ENCODE peak calls at places on chromosomes 4 and X, in four cellular contexts. S is transverse colon, Z is MM.1S, R is psoas muscle. F is an unnamed sample. For H3K27me3, the result is how much of the 10 kb centered on the place peaks cover.

GRCh38 chrX:153609917-153610833 is 11.2 kb upstream of the CCNQ start:
- DNase-seq in R (peak), Z (no peak), S (peak), F (peak)

GRCh38 chrX:152988536-152989291 is 5.2 kb downstream of the PNMA5 start:
- DNase-seq in Z (no peak), R (no peak), S (no peak), F (no peak)

GRCh38 chr4:53646792-53647191 is 55.5 kb upstream of the LNX1 start:
- DNase-seq in S (peak), Z (no peak), R (no peak), F (peak)

GRCh38 chr4:105088110-105088879 is 58.4 kb upstream of the TET2 start:
- DNase-seq in Z (no peak), S (no peak), R (no peak), F (peak)

GRCh38 chr4:44150091-44150576 is 298.5 kb downstream of the KCTD8 start:
- DNase-seq in Z (no peak), S (no peak), R (no peak), F (no peak)

GRCh38 chr4:133129237-133129636 is 19.9 kb upstream of the PCDH10 start:
- DNase-seq in R (no peak), Z (no peak), S (no peak), F (no peak)

GRCh38 chrX:68146054-68146453 is 287.2 kb downstream of the OPHN1 start:
- DNase-seq in S (no peak), R (no peak), Z (peak), F (peak)

GRCh38 chrX:122703762-122704161 is 480.3 kb upstream of the GRIA3 start:
- DNase-seq in Z (no peak), S (no peak), R (no peak), F (no peak)

GRCh38 chr4:174324725-174325124 is 41.0 kb downstream of the CEP44 start:
- DNase-seq in S (no peak), R (no peak), Z (no peak), F (no peak)

GRCh38 chr4:150261571-150261970 is 183.3 kb downstream of the DCLK2 start:
- DNase-seq in R (no peak), S (no peak), Z (no peak), F (no peak)

GRCh38 chr4:20603671-20604313 is 96.5 kb upstream of the PACRGL start:
- DNase-seq in R (no peak), S (no peak), Z (no peak), F (no peak)

GRCh38 chr4:76984127-76984526 is 34.6 kb downstream of the SEPTIN11 start:
- DNase-seq in R (no peak), Z (peak), S (no peak), F (no peak)

GRCh38 chr4:128461300-128462103 is 173.9 kb upstream of the PGRMC2 start:
- DNase-seq in Z (no peak), S (no peak), R (no peak), F (peak)

GRCh38 chr4:95672811-95673210 is 124.0 kb upstream of the UNC5C start:
- DNase-seq in S (no peak), R (no peak), Z (no peak), F (no peak)

GRCh38 chrX:12011075-12011474 is 127.2 kb upstream of the FRMPD4 start:
- DNase-seq in Z (no peak), R (no peak), S (no peak), F (no peak)

GRCh38 chr4:5973033-5973432 is 45.2 kb downstream of the C4orf50 start:
- DNase-seq in R (no peak), S (no peak), Z (no peak), F (no peak)

GRCh38 chr4:5976431-5976830 is 41.8 kb downstream of the C4orf50 start:
- DNase-seq in S (no peak), R (no peak), Z (no peak), F (no peak)

GRCh38 chr4:5973486-5974220 is 44.6 kb downstream of the C4orf50 start:
- DNase-seq in S (no peak), Z (no peak), R (no peak), F (no peak)

GRCh38 chr4:5972571-5972970 is 45.7 kb downstream of the C4orf50 start:
- DNase-seq in R (no peak), S (no peak), Z (no peak), F (no peak)

GRCh38 chr4:5974321-5974720 is 43.9 kb downstream of the C4orf50 start:
- DNase-seq in S (no peak), Z (no peak), R (no peak), F (no peak)
- H3K27me3 ChIP-seq in S (under half), Z (under half), R (under half), F (under half)

GRCh38 chrX:130028196-130028595 is 45.8 kb downstream of the BCORL1 start:
- DNase-seq in R (peak), S (peak), Z (peak), F (peak)

GRCh38 chrX:130024127-130024526 is 41.7 kb downstream of the BCORL1 start:
- DNase-seq in Z (peak), R (peak), S (peak), F (peak)

GRCh38 chrX:130027569-130027968 is 45.1 kb downstream of the BCORL1 start:
- DNase-seq in S (no peak), Z (no peak), R (no peak), F (no peak)

GRCh38 chrX:130020661-130021324 is 38.4 kb downstream of the BCORL1 start:
- DNase-seq in S (no peak), R (no peak), Z (no peak), F (no peak)

GRCh38 chrX:130025256-130025655 is 42.8 kb downstream of the BCORL1 start:
- DNase-seq in Z (no peak), S (no peak), R (no peak), F (no peak)
- H3K27me3 ChIP-seq in Z (under half), S (under half), R (under half), F (under half)

DNA sequence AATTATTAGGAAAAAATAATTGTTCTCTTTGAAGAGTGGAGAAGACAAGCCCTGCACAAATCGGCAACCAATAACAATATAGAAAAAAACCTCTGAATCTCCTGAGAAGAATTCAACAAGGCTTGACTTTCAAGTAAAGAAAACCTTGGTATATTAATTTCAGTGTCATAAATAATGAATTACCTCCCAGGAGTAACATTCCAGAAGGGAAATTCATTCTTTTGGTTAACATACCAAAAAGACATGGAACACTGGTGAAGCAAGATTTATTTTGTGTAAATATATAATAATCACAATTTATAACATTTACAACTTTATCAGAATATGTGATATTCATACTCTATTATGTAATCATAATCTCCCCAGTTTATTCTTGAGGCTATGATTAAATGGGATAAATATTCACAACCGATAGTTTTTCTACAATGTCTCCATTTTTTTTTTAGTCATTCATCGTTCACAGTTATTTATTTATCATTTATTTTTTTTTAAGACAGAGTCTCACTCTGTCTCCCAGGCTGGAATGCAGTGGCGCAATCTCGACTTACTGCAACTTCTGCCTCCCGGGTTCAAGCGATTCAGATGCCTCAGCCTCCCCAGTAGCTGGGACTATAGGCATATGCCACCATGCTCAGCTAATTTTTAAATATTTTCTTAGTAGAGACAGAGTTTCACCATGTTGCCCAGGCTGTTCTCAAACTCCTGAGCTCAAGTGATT is 53.0 kb upstream of the RPS6KA6 start:
- DNase-seq in S (no peak), Z (no peak), R (no peak), F (no peak)
- H3K27me3 ChIP-seq in S (under half), Z (under half), R (under half), F (under half)

DNA sequence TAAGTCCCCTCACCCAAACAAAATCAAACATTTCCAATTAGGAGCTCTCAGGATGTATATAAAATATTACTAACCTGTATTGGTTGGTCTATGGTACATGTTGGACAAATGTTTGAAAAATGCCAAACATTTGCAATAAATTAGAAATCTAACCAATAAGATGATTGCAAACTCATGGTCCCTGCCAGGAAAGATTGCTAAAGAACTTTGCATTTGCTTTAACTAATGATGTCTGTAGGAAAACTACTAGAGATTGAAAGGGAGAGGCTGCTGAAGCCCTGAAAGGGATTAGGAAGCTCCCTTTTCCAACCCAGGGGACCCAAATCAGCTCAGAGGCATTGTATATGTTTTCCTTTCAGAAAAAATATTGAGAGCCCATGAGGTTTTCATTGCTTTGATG is 1.7 kb downstream of the SFRP2 start:
- DNase-seq in S (no peak), R (no peak), Z (no peak), F (no peak)
- H3K27me3 ChIP-seq in S (half or more), R (under half), Z (under half), F (under half)

GRCh38 chr4:41880022-41880837 is 55.0 kb upstream of the TMEM33 start:
- DNase-seq in Z (no peak), S (no peak), R (no peak), F (no peak)
- H3K27me3 ChIP-seq in Z (under half), S (half or more), R (under half), F (half or more)

GRCh38 chrX:151448509-151448908 is 51.5 kb downstream of the VMA21 start:
- DNase-seq in S (no peak), Z (no peak), R (no peak), F (no peak)
- H3K27me3 ChIP-seq in S (under half), Z (under half), R (under half), F (under half)

DNA sequence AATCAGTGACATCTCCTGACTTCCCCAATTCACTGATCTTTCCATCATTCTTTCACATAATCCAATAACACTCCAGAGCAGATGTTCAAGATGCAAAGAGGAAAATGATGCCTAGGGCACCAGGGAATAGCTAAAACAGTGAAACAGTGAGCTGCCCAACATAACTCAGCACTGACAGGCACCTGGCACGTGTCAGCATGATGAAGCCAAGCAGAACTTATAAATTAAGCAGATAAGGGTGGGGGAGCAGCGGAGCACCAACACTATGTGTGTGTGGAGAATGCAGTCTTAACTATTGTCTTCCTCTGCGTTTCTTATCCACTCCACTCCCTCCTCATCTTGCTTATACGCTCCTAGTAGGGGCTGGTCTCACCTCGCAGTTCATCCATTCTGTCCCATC is 89.4 kb downstream of the AMMECR1 start:
- DNase-seq in S (no peak), Z (no peak), R (no peak), F (no peak)
- H3K27me3 ChIP-seq in S (under half), Z (under half), R (under half), F (under half)

GRCh38 chr4:182575225-182575624 is 332.0 kb downstream of the TENM3 start:
- DNase-seq in S (no peak), R (no peak), Z (no peak), F (no peak)
- H3K27me3 ChIP-seq in S (under half), R (under half), Z (under half), F (under half)

GRCh38 chrX:23228950-23229448 is 105.7 kb upstream of the PTCHD1 start:
- DNase-seq in S (no peak), Z (no peak), R (no peak), F (no peak)
- H3K27me3 ChIP-seq in S (under half), Z (under half), R (under half), F (under half)

F was measured in small intestine.